ENCODE peak calls at places on chromosome 12, in six cellular contexts. One of them, this sample, is unnamed.

GRCh38 chr12:48000878-48001321 is 3.4 kb downstream of the COL2A1 start:
- DNase-seq in neural progenitor cell: peak
- DNase-seq in cardiac muscle cell: peak
- DNase-seq in mammary epithelial cell: peak
- DNase-seq in ovary: no peak
- DNase-seq in cardiac fibroblast: peak
- DNase-seq in this sample: peak

GRCh38 chr12:68667896-68668295 is 18.9 kb upstream of the NUP107 start:
- DNase-seq in neural progenitor cell: peak
- DNase-seq in mammary epithelial cell: no peak
- DNase-seq in cardiac muscle cell: no peak
- DNase-seq in cardiac fibroblast: no peak
- DNase-seq in ovary: no peak
- DNase-seq in this sample: no peak

GRCh38 chr12:75981247-75981646 is 50.3 kb downstream of the PHLDA1 start:
- DNase-seq in neural progenitor cell: no peak
- DNase-seq in cardiac muscle cell: no peak
- DNase-seq in ovary: no peak
- DNase-seq in mammary epithelial cell: no peak
- DNase-seq in cardiac fibroblast: no peak
- DNase-seq in this sample: no peak

GRCh38 chr12:132803883-132804282 is 24.8 kb downstream of the GOLGA3 start:
- DNase-seq in mammary epithelial cell: peak
- DNase-seq in neural progenitor cell: no peak
- DNase-seq in cardiac fibroblast: peak
- DNase-seq in ovary: no peak
- DNase-seq in cardiac muscle cell: no peak
- DNase-seq in this sample: no peak

GRCh38 chr12:113196582-113196981 is 11.1 kb downstream of the RITA1 start:
- DNase-seq in ovary: no peak
- DNase-seq in cardiac muscle cell: no peak
- DNase-seq in mammary epithelial cell: no peak
- DNase-seq in cardiac fibroblast: no peak
- DNase-seq in neural progenitor cell: no peak
- DNase-seq in this sample: no peak

GRCh38 chr12:7448099-7448498 is 4.1 kb upstream of the CD163L1 start:
- DNase-seq in cardiac muscle cell: no peak
- DNase-seq in neural progenitor cell: no peak
- DNase-seq in ovary: no peak
- DNase-seq in mammary epithelial cell: no peak
- DNase-seq in cardiac fibroblast: no peak
- DNase-seq in this sample: no peak

GRCh38 chr12:130987151-130987931 is 33.6 kb downstream of the ADGRD1 start:
- DNase-seq in ovary: no peak
- DNase-seq in cardiac fibroblast: no peak
- DNase-seq in cardiac muscle cell: no peak
- DNase-seq in mammary epithelial cell: no peak
- DNase-seq in neural progenitor cell: no peak
- DNase-seq in this sample: no peak

GRCh38 chr12:127559349-127560040 is 707.5 kb upstream of the TMEM132C start:
- DNase-seq in cardiac muscle cell: peak
- DNase-seq in mammary epithelial cell: peak
- DNase-seq in ovary: no peak
- DNase-seq in neural progenitor cell: peak
- DNase-seq in cardiac fibroblast: peak
- DNase-seq in this sample: peak

GRCh38 chr12:14841761-14842160 is 1.6 kb downstream of the ART4 start:
- DNase-seq in mammary epithelial cell: peak
- DNase-seq in neural progenitor cell: no peak
- DNase-seq in cardiac fibroblast: peak
- DNase-seq in ovary: no peak
- DNase-seq in cardiac muscle cell: peak
- DNase-seq in this sample: peak

GRCh38 chr12:46661161-46661845 is 164.5 kb downstream of the SLC38A4 start:
- DNase-seq in ovary: no peak
- DNase-seq in mammary epithelial cell: peak
- DNase-seq in neural progenitor cell: peak
- DNase-seq in cardiac fibroblast: peak
- DNase-seq in cardiac muscle cell: peak
- DNase-seq in this sample: peak

GRCh38 chr12:43692064-43692463 is 66.5 kb downstream of the PUS7L start:
- DNase-seq in mammary epithelial cell: peak
- DNase-seq in neural progenitor cell: no peak
- DNase-seq in cardiac fibroblast: peak
- DNase-seq in cardiac muscle cell: no peak
- DNase-seq in ovary: no peak
- DNase-seq in this sample: peak

GRCh38 chr12:69154585-69155363 is 84.6 kb upstream of the CPSF6 start:
- DNase-seq in ovary: peak
- DNase-seq in cardiac muscle cell: peak
- DNase-seq in mammary epithelial cell: peak
- DNase-seq in cardiac fibroblast: peak
- DNase-seq in neural progenitor cell: peak
- DNase-seq in this sample: peak

GRCh38 chr12:111715242-111715641 is 29.4 kb downstream of the ACAD10 start:
- DNase-seq in cardiac muscle cell: no peak
- DNase-seq in ovary: no peak
- DNase-seq in mammary epithelial cell: no peak
- DNase-seq in neural progenitor cell: no peak
- DNase-seq in cardiac fibroblast: no peak
- DNase-seq in this sample: no peak

GRCh38 chr12:120961604-120962486 is 16.5 kb upstream of the HNF1A start:
- DNase-seq in neural progenitor cell: peak
- DNase-seq in ovary: no peak
- DNase-seq in cardiac muscle cell: no peak
- DNase-seq in mammary epithelial cell: no peak
- DNase-seq in cardiac fibroblast: no peak
- DNase-seq in this sample: peak
- H3K4me3 ChIP-seq in neural progenitor cell: no peak
- H3K4me3 ChIP-seq in ovary: no peak
- H3K4me3 ChIP-seq in cardiac muscle cell: no peak
- H3K4me3 ChIP-seq in mammary epithelial cell: no peak
- H3K4me3 ChIP-seq in cardiac fibroblast: no peak
- H3K4me3 ChIP-seq in this sample: no peak

GRCh38 chr12:121980211-121980891 is 41.3 kb upstream of the BCL7A start:
- DNase-seq in mammary epithelial cell: no peak
- DNase-seq in cardiac fibroblast: peak
- DNase-seq in cardiac muscle cell: no peak
- DNase-seq in ovary: no peak
- DNase-seq in neural progenitor cell: no peak
- DNase-seq in this sample: no peak

GRCh38 chr12:121981456-121981855 is 40.2 kb upstream of the BCL7A start:
- DNase-seq in mammary epithelial cell: no peak
- DNase-seq in ovary: no peak
- DNase-seq in cardiac muscle cell: no peak
- DNase-seq in neural progenitor cell: no peak
- DNase-seq in cardiac fibroblast: no peak
- DNase-seq in this sample: no peak

GRCh38 chr12:121982950-121983349 is 38.7 kb upstream of the BCL7A start:
- DNase-seq in ovary: no peak
- DNase-seq in cardiac fibroblast: no peak
- DNase-seq in cardiac muscle cell: no peak
- DNase-seq in neural progenitor cell: no peak
- DNase-seq in mammary epithelial cell: no peak
- DNase-seq in this sample: no peak

GRCh38 chr12:121983546-121984205 is 38.0 kb upstream of the BCL7A start:
- DNase-seq in ovary: no peak
- DNase-seq in mammary epithelial cell: no peak
- DNase-seq in cardiac fibroblast: peak
- DNase-seq in neural progenitor cell: no peak
- DNase-seq in cardiac muscle cell: no peak
- DNase-seq in this sample: no peak

DNA sequence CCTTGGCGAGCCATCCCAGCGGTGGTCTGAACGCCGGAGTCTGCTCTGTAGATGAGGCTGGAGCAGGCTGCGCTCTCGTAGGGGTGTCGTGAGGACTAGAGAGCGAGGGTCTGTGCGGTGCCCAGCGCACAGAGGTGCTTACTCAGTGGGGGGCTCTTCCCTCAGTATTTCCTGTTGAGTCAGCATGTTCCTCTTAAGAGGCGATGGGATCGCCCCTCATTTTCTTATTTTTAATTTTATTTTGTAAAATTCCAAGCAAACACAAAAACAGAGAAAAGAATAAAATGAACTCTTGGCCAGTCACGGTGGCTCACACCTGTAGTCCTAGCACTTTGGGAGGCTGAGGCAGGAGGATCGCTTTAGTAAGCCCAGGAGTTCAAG is 40.8 kb upstream of the BCL7A start:
- DNase-seq in neural progenitor cell: no peak
- DNase-seq in cardiac muscle cell: no peak
- DNase-seq in ovary: no peak
- DNase-seq in mammary epithelial cell: no peak
- DNase-seq in cardiac fibroblast: no peak
- DNase-seq in this sample: no peak
- TF ChIP-seq CTCF in neural progenitor cell: no peak
- TF ChIP-seq CTCF in cardiac muscle cell: no peak
- TF ChIP-seq CTCF in ovary: no peak
- TF ChIP-seq CTCF in mammary epithelial cell: no peak
- TF ChIP-seq CTCF in cardiac fibroblast: no peak
- TF ChIP-seq CTCF in this sample: no peak

GRCh38 chr12:12200363-12200762 is 66.5 kb downstream of the LRP6 start:
- DNase-seq in cardiac muscle cell: no peak
- DNase-seq in ovary: no peak
- DNase-seq in mammary epithelial cell: no peak
- DNase-seq in cardiac fibroblast: no peak
- DNase-seq in neural progenitor cell: no peak
- DNase-seq in this sample: no peak
- H3K4me3 ChIP-seq in cardiac muscle cell: no peak
- H3K4me3 ChIP-seq in ovary: no peak
- H3K4me3 ChIP-seq in mammary epithelial cell: no peak
- H3K4me3 ChIP-seq in cardiac fibroblast: no peak
- H3K4me3 ChIP-seq in neural progenitor cell: no peak
- H3K4me3 ChIP-seq in this sample: no peak

GRCh38 chr12:78096909-78097597 is 266.4 kb downstream of the NAV3 start:
- DNase-seq in cardiac fibroblast: peak
- DNase-seq in neural progenitor cell: no peak
- DNase-seq in mammary epithelial cell: no peak
- DNase-seq in ovary: no peak
- DNase-seq in cardiac muscle cell: no peak
- DNase-seq in this sample: no peak
- TF ChIP-seq CTCF in cardiac fibroblast: peak
- TF ChIP-seq CTCF in neural progenitor cell: no peak
- TF ChIP-seq CTCF in mammary epithelial cell: peak
- TF ChIP-seq CTCF in ovary: no peak
- TF ChIP-seq CTCF in cardiac muscle cell: peak
- TF ChIP-seq CTCF in this sample: no peak

GRCh38 chr12:125110641-125111360 is 45.6 kb downstream of the AACS start:
- DNase-seq in mammary epithelial cell: no peak
- DNase-seq in cardiac muscle cell: no peak
- DNase-seq in cardiac fibroblast: peak
- DNase-seq in ovary: no peak
- DNase-seq in neural progenitor cell: no peak
- DNase-seq in this sample: no peak
- H3K4me3 ChIP-seq in mammary epithelial cell: no peak
- H3K4me3 ChIP-seq in cardiac muscle cell: no peak
- H3K4me3 ChIP-seq in cardiac fibroblast: no peak
- H3K4me3 ChIP-seq in ovary: no peak
- H3K4me3 ChIP-seq in neural progenitor cell: no peak
- H3K4me3 ChIP-seq in this sample: no peak

DNA sequence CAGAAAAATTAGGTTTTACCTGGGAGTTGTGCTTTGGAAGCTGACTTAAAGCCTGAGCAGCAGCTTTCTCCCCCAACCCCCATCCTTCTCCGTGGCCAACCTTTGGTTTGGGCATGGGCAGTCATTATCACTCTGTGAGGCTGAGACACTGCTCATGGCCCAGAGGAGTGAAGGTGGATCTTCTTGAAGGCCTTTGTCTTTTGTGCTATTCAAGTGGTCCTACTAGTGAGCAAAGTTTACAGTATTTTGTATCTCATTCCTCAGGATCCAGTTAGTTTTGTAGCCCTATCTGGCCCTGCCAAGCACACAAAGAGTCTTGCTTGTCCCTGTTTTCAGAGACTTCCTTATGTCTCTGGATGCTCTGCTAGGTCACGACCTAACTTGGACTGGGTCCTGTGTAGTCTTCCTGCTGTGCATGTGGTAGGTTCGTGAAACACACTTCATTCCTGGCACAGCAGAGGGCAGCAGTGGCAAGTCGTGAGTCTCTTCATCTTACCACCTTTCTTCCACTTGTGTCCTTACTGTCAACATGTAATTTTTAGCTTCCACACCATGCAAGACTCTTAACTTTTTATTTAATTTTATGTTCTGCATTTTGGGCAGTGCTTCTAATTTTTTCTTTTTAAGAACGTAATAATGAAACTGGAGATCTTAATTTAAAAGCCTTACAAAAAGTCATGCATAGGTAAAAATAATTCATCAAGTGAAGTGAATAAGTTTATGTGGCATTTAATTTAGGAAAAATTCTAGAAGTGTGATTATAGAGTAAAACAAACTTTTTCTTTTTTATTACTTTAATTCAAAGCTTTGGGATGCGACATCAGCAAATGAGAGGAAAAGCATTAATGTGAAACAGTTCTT is 53.7 kb downstream of the APAF1 start:
- DNase-seq in ovary: peak
- DNase-seq in mammary epithelial cell: peak
- DNase-seq in cardiac muscle cell: peak
- DNase-seq in cardiac fibroblast: peak
- DNase-seq in neural progenitor cell: no peak
- DNase-seq in this sample: peak
- TF ChIP-seq CTCF in ovary: no peak
- TF ChIP-seq CTCF in mammary epithelial cell: peak
- TF ChIP-seq CTCF in cardiac muscle cell: peak
- TF ChIP-seq CTCF in cardiac fibroblast: peak
- TF ChIP-seq CTCF in neural progenitor cell: no peak
- TF ChIP-seq CTCF in this sample: peak

GRCh38 chr12:54213084-54213483 is 24.3 kb upstream of the SMUG1 start:
- DNase-seq in neural progenitor cell: no peak
- DNase-seq in ovary: no peak
- DNase-seq in cardiac fibroblast: no peak
- DNase-seq in mammary epithelial cell: no peak
- DNase-seq in cardiac muscle cell: no peak
- DNase-seq in this sample: no peak

GRCh38 chr12:54216580-54217308 is 28.0 kb upstream of the SMUG1 start:
- DNase-seq in mammary epithelial cell: peak
- DNase-seq in cardiac fibroblast: peak
- DNase-seq in neural progenitor cell: peak
- DNase-seq in ovary: peak
- DNase-seq in cardiac muscle cell: peak
- DNase-seq in this sample: peak

GRCh38 chr12:54215990-54216579 is 27.3 kb upstream of the SMUG1 start:
- DNase-seq in mammary epithelial cell: no peak
- DNase-seq in cardiac fibroblast: no peak
- DNase-seq in cardiac muscle cell: no peak
- DNase-seq in ovary: peak
- DNase-seq in neural progenitor cell: no peak
- DNase-seq in this sample: no peak

GRCh38 chr12:54217309-54217661 is 28.5 kb upstream of the SMUG1 start:
- DNase-seq in neural progenitor cell: no peak
- DNase-seq in ovary: no peak
- DNase-seq in cardiac muscle cell: no peak
- DNase-seq in cardiac fibroblast: no peak
- DNase-seq in mammary epithelial cell: no peak
- DNase-seq in this sample: no peak

GRCh38 chr12:54214553-54215374 is 26.0 kb upstream of the SMUG1 start:
- DNase-seq in cardiac muscle cell: peak
- DNase-seq in ovary: peak
- DNase-seq in mammary epithelial cell: peak
- DNase-seq in cardiac fibroblast: peak
- DNase-seq in neural progenitor cell: peak
- DNase-seq in this sample: peak
- H3K4me3 ChIP-seq in cardiac muscle cell: no peak
- H3K4me3 ChIP-seq in ovary: no peak
- H3K4me3 ChIP-seq in mammary epithelial cell: peak
- H3K4me3 ChIP-seq in cardiac fibroblast: no peak
- H3K4me3 ChIP-seq in neural progenitor cell: no peak
- H3K4me3 ChIP-seq in this sample: no peak

GRCh38 chr12:27751386-27752047 is 28.5 kb upstream of the KLHL42 start:
- DNase-seq in mammary epithelial cell: peak
- DNase-seq in cardiac fibroblast: no peak
- DNase-seq in ovary: no peak
- DNase-seq in neural progenitor cell: peak
- DNase-seq in cardiac muscle cell: no peak
- DNase-seq in this sample: peak
- TF ChIP-seq CTCF in mammary epithelial cell: no peak
- TF ChIP-seq CTCF in cardiac fibroblast: no peak
- TF ChIP-seq CTCF in ovary: no peak
- TF ChIP-seq CTCF in neural progenitor cell: no peak
- TF ChIP-seq CTCF in cardiac muscle cell: no peak
- TF ChIP-seq CTCF in this sample: no peak